ENCODE peak calls at places on chromosomes 13 and 19, in nine cellular contexts. V is transverse colon, W is HepG2, N is SK-N-SH, E is spleen, M is breast epithelium, C is stomach, R is suprapubic skin, O is endothelial cell of umbilical vein. L is an unnamed sample. For H3K36me3 and H3K4me1, the result is how much of the 10 kb centered on the place peaks cover.

GRCh38 chr13:77774181-77774580 is 76.7 kb downstream of the SLAIN1 start:
- DNase-seq in R (no peak), E (no peak), M (no peak), O (no peak), C (no peak), N (no peak), V (no peak), W (no peak), L (no peak)

GRCh38 chr19:48715276-48715675 is 4.2 kb downstream of the MAMSTR start:
- DNase-seq in E (no peak), O (no peak), R (no peak), M (no peak), C (no peak), W (no peak), N (no peak), V (peak), L (no peak)

GRCh38 chr19:52923782-52924593 is 760 bp upstream of the ZNF888 start:
- DNase-seq in N (no peak), E (peak), C (peak), M (no peak), O (peak), R (no peak), V (peak), W (peak), L (no peak)

GRCh38 chr13:44362394-44363040 is 11.1 kb upstream of the SERP2 start:
- DNase-seq in W (no peak), R (no peak), O (peak), E (no peak), V (no peak), M (no peak), C (no peak), N (no peak), L (no peak)

GRCh38 chr13:67742478-67742877 is 512.3 kb upstream of the PCDH9 start:
- DNase-seq in R (no peak), N (no peak), E (no peak), C (no peak), M (no peak), O (no peak), V (no peak), W (no peak), L (no peak)

GRCh38 chr19:55652311-55653078 is 2.3 kb upstream of the U2AF2 start:
- DNase-seq in O (no peak), V (no peak), W (no peak), N (no peak), E (peak), R (no peak), M (no peak), C (no peak), L (no peak)

GRCh38 chr13:50015263-50015662 is at the start of gene KCNRG:
- DNase-seq in E (no peak), M (no peak), W (no peak), R (no peak), V (no peak), C (no peak), N (no peak), O (peak), L (no peak)

GRCh38 chr13:59901191-59901590 is 262.5 kb downstream of the DIAPH3 start:
- DNase-seq in R (no peak), W (no peak), M (no peak), E (no peak), V (no peak), N (no peak), O (no peak), C (no peak), L (no peak)

GRCh38 chr19:7868671-7869452 is 5.3 kb downstream of the PRR36 start:
- DNase-seq in W (peak), V (peak), C (peak), N (peak), E (peak), M (peak), O (peak), R (no peak), L (no peak)

GRCh38 chr13:50124536-50125305 is 109.5 kb downstream of the KCNRG start:
- DNase-seq in N (peak), V (peak), M (peak), O (no peak), C (peak), E (peak), R (peak), W (peak), L (no peak)

GRCh38 chr13:35630551-35631275 is 154.2 kb upstream of the MAB21L1 start:
- DNase-seq in W (peak), E (no peak), O (peak), C (no peak), M (no peak), V (no peak), R (no peak), N (peak), L (no peak)

GRCh38 chr19:410243-410781 is 1.4 kb upstream of the C2CD4C start:
- DNase-seq in V (no peak), M (peak), C (no peak), R (peak), O (no peak), W (no peak), E (peak), N (peak), L (no peak)

GRCh38 chr13:95267662-95268369 is 33.4 kb downstream of the ABCC4 start:
- DNase-seq in V (peak), C (peak), W (peak), R (no peak), M (no peak), E (no peak), O (peak), N (no peak), L (no peak)

GRCh38 chr19:35712910-35713845 is 4.6 kb upstream of the KMT2B start:
- DNase-seq in N (no peak), R (no peak), C (no peak), W (no peak), M (no peak), V (peak), O (no peak), E (no peak), L (no peak)

GRCh38 chr19:7480222-7480974 is 8.4 kb downstream of the PEX11G start:
- DNase-seq in E (no peak), C (no peak), R (no peak), O (no peak), W (no peak), N (peak), M (no peak), V (no peak), L (no peak)

GRCh38 chr13:75818181-75819110 is 182.3 kb downstream of the LMO7 start:
- DNase-seq in M (no peak), W (no peak), E (no peak), C (no peak), R (no peak), N (no peak), O (no peak), V (no peak), L (no peak)

GRCh38 chr13:74026753-74027152 is 107.5 kb downstream of the KLF12 start:
- DNase-seq in C (peak), W (no peak), O (peak), R (no peak), N (no peak), M (no peak), V (peak), E (peak), L (no peak)

GRCh38 chr13:44710576-44710975 is 134.4 kb upstream of the TSC22D1 start:
- DNase-seq in O (peak), V (no peak), M (no peak), N (no peak), E (no peak), W (no peak), R (no peak), C (no peak), L (no peak)

GRCh38 chr13:98265669-98266551 is 88.8 kb upstream of the RNF113B start:
- DNase-seq in C (peak), N (no peak), R (no peak), W (peak), M (no peak), O (no peak), V (peak), E (no peak), L (no peak)

GRCh38 chr13:23609414-23610186 is 39.4 kb downstream of the TNFRSF19 start:
- DNase-seq in W (no peak), O (peak), R (no peak), M (no peak), C (no peak), E (no peak), N (no peak), V (no peak), L (no peak)

GRCh38 chr19:33492951-33493350 is 28.6 kb downstream of the PEPD start:
- DNase-seq in N (no peak), M (no peak), R (no peak), C (no peak), O (no peak), V (no peak), E (peak), W (no peak), L (no peak)

GRCh38 chr19:17004386-17004785 is 22.2 kb downstream of the CPAMD8 start:
- DNase-seq in O (no peak), M (no peak), V (no peak), W (no peak), N (no peak), R (no peak), C (no peak), E (no peak), L (no peak)

GRCh38 chr19:17002455-17002854 is 24.2 kb downstream of the CPAMD8 start:
- DNase-seq in M (no peak), C (no peak), O (no peak), N (no peak), R (no peak), W (no peak), V (no peak), E (no peak), L (no peak)

GRCh38 chr19:17005000-17005399 is 21.6 kb downstream of the CPAMD8 start:
- DNase-seq in N (no peak), C (no peak), M (no peak), O (no peak), W (no peak), E (no peak), R (no peak), V (no peak), L (no peak)

GRCh38 chr19:16998635-16999194 is 27.9 kb downstream of the CPAMD8 start:
- DNase-seq in E (no peak), W (no peak), C (no peak), R (no peak), V (no peak), O (no peak), M (no peak), N (no peak), L (no peak)

DNA sequence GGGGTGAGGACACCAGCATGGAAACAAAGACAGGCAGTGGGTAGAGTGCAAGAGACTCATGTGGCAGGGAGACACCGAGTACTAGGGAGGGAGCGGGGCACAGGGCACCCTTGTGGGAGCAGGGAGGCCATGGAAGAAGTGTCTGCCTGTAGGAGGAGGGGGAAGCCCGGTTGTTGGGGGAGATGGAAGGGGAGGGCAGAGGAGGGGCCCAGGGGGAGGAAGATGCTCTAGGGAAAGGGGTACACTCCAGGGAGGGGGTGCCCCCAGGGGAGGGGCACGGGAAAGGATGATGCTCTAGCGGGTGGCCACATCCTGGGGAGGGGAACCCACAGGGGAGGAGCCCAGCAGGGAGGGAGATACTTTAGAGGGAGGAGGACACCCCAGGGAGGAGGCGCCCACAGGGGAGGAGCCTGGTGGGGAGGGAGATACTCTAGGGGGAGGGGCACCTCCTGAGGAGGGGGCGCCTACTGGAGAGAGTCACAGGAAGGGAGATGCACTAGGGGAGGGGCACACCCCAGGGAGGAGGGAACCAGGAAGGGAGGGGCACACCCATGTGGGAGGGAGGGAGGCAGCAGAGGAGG is 24.9 kb downstream of the CPAMD8 start:
- DNase-seq in M (no peak), V (no peak), W (no peak), O (no peak), N (no peak), E (peak), R (no peak), C (no peak), L (no peak)
- TF ChIP-seq POLR2AphosphoS5 in M (no peak), V (no peak), W (no peak), O (no peak), N (no peak), E (no peak), R (no peak), C (no peak), L (no peak)

GRCh38 chr19:5269926-5270325 is 70.7 kb downstream of the PTPRS start:
- DNase-seq in W (no peak), E (no peak), C (no peak), M (no peak), V (no peak), N (no peak), R (no peak), O (no peak), L (no peak)

GRCh38 chr19:5268801-5269200 is 71.8 kb downstream of the PTPRS start:
- DNase-seq in N (no peak), M (no peak), C (no peak), R (no peak), E (no peak), O (no peak), V (no peak), W (no peak), L (no peak)

GRCh38 chr19:5273782-5274181 is 66.8 kb downstream of the PTPRS start:
- DNase-seq in O (no peak), R (no peak), E (no peak), W (no peak), C (no peak), N (no peak), M (no peak), V (no peak), L (no peak)

GRCh38 chr19:5269279-5269678 is 71.3 kb downstream of the PTPRS start:
- DNase-seq in M (no peak), O (no peak), N (no peak), W (no peak), C (no peak), R (no peak), V (no peak), E (no peak), L (no peak)

DNA sequence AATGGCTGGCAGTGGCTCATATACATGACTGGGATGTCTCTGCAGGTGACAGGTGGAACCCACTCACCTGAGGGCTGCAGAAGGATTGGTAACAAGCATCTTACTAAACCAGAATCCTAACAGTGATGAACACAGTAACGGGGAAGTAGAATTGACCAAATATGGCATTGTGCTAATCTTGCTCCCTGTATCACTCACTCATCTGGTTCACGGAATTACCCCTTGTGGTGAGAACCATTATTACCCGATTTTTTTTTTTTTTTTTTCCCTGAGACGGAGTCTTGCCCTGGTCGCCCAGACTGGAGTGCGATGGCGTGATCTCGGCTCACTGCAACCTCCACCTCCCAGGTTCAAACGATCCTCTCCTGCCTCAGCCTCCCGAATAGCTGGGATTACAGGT is 69.5 kb downstream of the PTPRS start:
- DNase-seq in W (no peak), C (no peak), N (no peak), V (no peak), O (no peak), E (no peak), R (no peak), M (no peak), L (no peak)
- H3K36me3 ChIP-seq in W (under half), C (half or more), N (under half), V (under half), O (under half), E (under half), R (under half), M (under half), L (half or more)

GRCh38 chr13:32299893-32300292 is 15.3 kb downstream of the ZAR1L start:
- DNase-seq in O (no peak), C (no peak), E (no peak), V (no peak), R (no peak), N (no peak), W (no peak), M (no peak), L (no peak)
- H3K4me1 ChIP-seq in O (under half), C (under half), E (under half), V (under half), R (under half), N (under half), W (under half), M (under half), L (under half)

DNA sequence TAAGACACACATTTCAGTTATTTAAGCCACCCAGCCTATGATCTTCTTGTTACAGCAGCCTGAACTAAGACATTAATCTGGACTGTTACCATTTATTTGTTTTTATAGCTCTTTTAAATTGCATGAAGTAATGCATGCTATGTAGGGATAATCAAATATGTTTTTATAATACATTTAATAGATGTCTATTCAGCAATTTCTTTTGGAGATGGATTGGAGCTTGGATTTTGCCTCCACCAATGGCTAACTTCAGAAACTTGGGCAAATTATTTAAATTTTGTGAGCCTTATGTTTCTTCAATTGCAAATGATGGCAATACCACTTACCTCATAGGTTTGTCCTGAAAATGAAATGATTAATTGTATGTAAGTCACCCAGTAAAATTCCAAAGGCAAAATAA is 288.7 kb downstream of the GPC6 start:
- DNase-seq in E (no peak), W (no peak), M (no peak), N (no peak), R (no peak), C (no peak), O (no peak), V (no peak), L (no peak)
- TF ChIP-seq POLR2AphosphoS5 in E (no peak), W (no peak), M (no peak), N (no peak), R (no peak), C (no peak), O (no peak), V (no peak), L (no peak)

GRCh38 chr13:114249062-114249461 is 14.4 kb downstream of the CDC16 start:
- DNase-seq in O (no peak), C (peak), E (no peak), M (no peak), W (no peak), R (no peak), V (no peak), N (no peak), L (no peak)
- H3K36me3 ChIP-seq in O (under half), C (half or more), E (half or more), M (under half), W (under half), R (half or more), V (under half), N (half or more), L (half or more)

GRCh38 chr19:41930322-41930722 is 2.1 kb upstream of the ERFL start:
- DNase-seq in E (no peak), R (no peak), C (no peak), O (no peak), V (no peak), N (no peak), M (no peak), W (no peak), L (no peak)
- H3K4me1 ChIP-seq in E (half or more), R (under half), C (under half), O (under half), V (under half), N (under half), M (under half), W (under half), L (under half)

GRCh38 chr13:92676246-92676645 is 550.4 kb upstream of the GPC6 start:
- DNase-seq in E (no peak), O (no peak), M (no peak), W (no peak), N (no peak), V (no peak), C (no peak), R (no peak), L (no peak)

GRCh38 chr13:92677571-92677970 is 549.0 kb upstream of the GPC6 start:
- DNase-seq in C (no peak), N (no peak), R (no peak), E (no peak), M (no peak), V (no peak), W (no peak), O (no peak), L (no peak)

DNA sequence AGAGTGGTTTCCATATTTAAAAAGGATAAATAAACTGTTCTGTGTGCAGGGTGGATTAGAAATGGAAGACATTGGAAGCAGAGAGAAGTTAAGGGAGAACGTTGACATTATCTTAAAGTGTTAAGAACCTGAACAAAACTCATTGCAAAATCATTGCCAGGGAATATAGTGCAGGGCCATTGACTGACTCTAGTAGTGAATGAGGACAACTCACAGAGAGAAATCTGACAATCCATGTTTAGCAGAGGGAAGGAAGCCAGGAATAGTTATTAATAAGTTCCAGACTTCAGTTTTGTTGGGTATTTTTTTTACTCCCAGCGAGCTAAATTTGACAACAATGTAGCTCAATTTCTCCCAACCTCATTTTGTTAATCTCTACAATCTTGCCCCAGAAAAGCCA is 554.8 kb upstream of the GPC6 start:
- DNase-seq in E (no peak), N (no peak), W (no peak), C (no peak), M (no peak), V (no peak), O (no peak), R (no peak), L (no peak)
- TF ChIP-seq POLR2AphosphoS5 in E (no peak), N (no peak), W (no peak), C (no peak), M (no peak), V (no peak), O (no peak), R (no peak), L (no peak)